ENCODE peak calls at places on chromosomes 4 and X, in seven cellular contexts. One of them, this sample, is unnamed.

GRCh38 chrX:54950730-54951375 is 30.2 kb downstream of the TRO start:
- DNase-seq in kidney epithelial cell: no peak
- DNase-seq in IMR-90: no peak
- DNase-seq in left lobe of liver: peak
- DNase-seq in iris pigment epithelial cell: no peak
- DNase-seq in B cell: no peak
- DNase-seq in HCEC 1CT: no peak
- DNase-seq in this sample: no peak

GRCh38 chr4:42262701-42263490 is 110.4 kb upstream of the BEND4 start:
- DNase-seq in kidney epithelial cell: no peak
- DNase-seq in IMR-90: no peak
- DNase-seq in left lobe of liver: no peak
- DNase-seq in iris pigment epithelial cell: no peak
- DNase-seq in B cell: no peak
- DNase-seq in HCEC 1CT: no peak
- DNase-seq in this sample: no peak

GRCh38 chrX:153032397-153033118 is 23.7 kb upstream of the PNMA3 start:
- DNase-seq in kidney epithelial cell: no peak
- DNase-seq in IMR-90: peak
- DNase-seq in left lobe of liver: peak
- DNase-seq in iris pigment epithelial cell: peak
- DNase-seq in B cell: peak
- DNase-seq in HCEC 1CT: peak
- DNase-seq in this sample: peak

GRCh38 chr4:40307627-40308497 is 27.3 kb upstream of the CHRNA9 start:
- DNase-seq in kidney epithelial cell: no peak
- DNase-seq in IMR-90: no peak
- DNase-seq in left lobe of liver: no peak
- DNase-seq in iris pigment epithelial cell: no peak
- DNase-seq in B cell: peak
- DNase-seq in HCEC 1CT: no peak
- DNase-seq in this sample: no peak

GRCh38 chr4:124499266-124499665 is 213.3 kb downstream of the ANKRD50 start:
- DNase-seq in kidney epithelial cell: no peak
- DNase-seq in IMR-90: no peak
- DNase-seq in left lobe of liver: no peak
- DNase-seq in iris pigment epithelial cell: peak
- DNase-seq in B cell: no peak
- DNase-seq in HCEC 1CT: no peak
- DNase-seq in this sample: no peak

GRCh38 chrX:6384391-6384790 is 150.5 kb downstream of the VCX3A start:
- DNase-seq in kidney epithelial cell: no peak
- DNase-seq in IMR-90: no peak
- DNase-seq in left lobe of liver: no peak
- DNase-seq in iris pigment epithelial cell: no peak
- DNase-seq in B cell: no peak
- DNase-seq in HCEC 1CT: no peak
- DNase-seq in this sample: no peak

GRCh38 chrX:100650841-100651240 is 6.8 kb downstream of the SRPX2 start:
- DNase-seq in kidney epithelial cell: no peak
- DNase-seq in IMR-90: no peak
- DNase-seq in left lobe of liver: no peak
- DNase-seq in iris pigment epithelial cell: no peak
- DNase-seq in B cell: no peak
- DNase-seq in HCEC 1CT: no peak
- DNase-seq in this sample: no peak

GRCh38 chr4:110104661-110105060 is 93.8 kb downstream of the ELOVL6 start:
- DNase-seq in kidney epithelial cell: no peak
- DNase-seq in IMR-90: no peak
- DNase-seq in left lobe of liver: no peak
- DNase-seq in iris pigment epithelial cell: no peak
- DNase-seq in B cell: no peak
- DNase-seq in HCEC 1CT: no peak
- DNase-seq in this sample: no peak

GRCh38 chr4:74319506-74319905 is 11.2 kb downstream of the EPGN start:
- DNase-seq in kidney epithelial cell: no peak
- DNase-seq in IMR-90: peak
- DNase-seq in left lobe of liver: no peak
- DNase-seq in iris pigment epithelial cell: no peak
- DNase-seq in B cell: no peak
- DNase-seq in HCEC 1CT: no peak
- DNase-seq in this sample: peak

GRCh38 chr4:169931996-169932395 is 94.2 kb downstream of the MFAP3L start:
- DNase-seq in kidney epithelial cell: no peak
- DNase-seq in IMR-90: no peak
- DNase-seq in left lobe of liver: no peak
- DNase-seq in iris pigment epithelial cell: no peak
- DNase-seq in B cell: no peak
- DNase-seq in HCEC 1CT: no peak
- DNase-seq in this sample: no peak

GRCh38 chr4:86221076-86221475 is 138.8 kb downstream of the MAPK10 start:
- DNase-seq in kidney epithelial cell: no peak
- DNase-seq in IMR-90: no peak
- DNase-seq in left lobe of liver: no peak
- DNase-seq in iris pigment epithelial cell: no peak
- DNase-seq in B cell: no peak
- DNase-seq in HCEC 1CT: no peak
- DNase-seq in this sample: no peak

GRCh38 chrX:109782994-109783711 is 50.1 kb upstream of the ACSL4 start:
- DNase-seq in kidney epithelial cell: no peak
- DNase-seq in IMR-90: peak
- DNase-seq in left lobe of liver: no peak
- DNase-seq in iris pigment epithelial cell: peak
- DNase-seq in B cell: no peak
- DNase-seq in HCEC 1CT: no peak
- DNase-seq in this sample: peak

GRCh38 chr4:59553739-59554126 is 1646.4 kb upstream of the ADGRL3 start:
- DNase-seq in kidney epithelial cell: peak
- DNase-seq in IMR-90: no peak
- DNase-seq in left lobe of liver: no peak
- DNase-seq in iris pigment epithelial cell: peak
- DNase-seq in B cell: no peak
- DNase-seq in HCEC 1CT: no peak
- DNase-seq in this sample: peak

GRCh38 chr4:169663894-169664293 is 43.5 kb downstream of the CLCN3 start:
- DNase-seq in kidney epithelial cell: no peak
- DNase-seq in IMR-90: peak
- DNase-seq in left lobe of liver: no peak
- DNase-seq in iris pigment epithelial cell: peak
- DNase-seq in B cell: no peak
- DNase-seq in HCEC 1CT: no peak
- DNase-seq in this sample: peak

GRCh38 chr4:27000820-27001219 is 140.2 kb downstream of the STIM2 start:
- DNase-seq in kidney epithelial cell: no peak
- DNase-seq in IMR-90: no peak
- DNase-seq in left lobe of liver: no peak
- DNase-seq in iris pigment epithelial cell: no peak
- DNase-seq in B cell: peak
- DNase-seq in HCEC 1CT: no peak
- DNase-seq in this sample: peak

GRCh38 chrX:38804481-38805293 is 3.4 kb downstream of the MID1IP1 start:
- DNase-seq in kidney epithelial cell: no peak
- DNase-seq in IMR-90: no peak
- DNase-seq in left lobe of liver: peak
- DNase-seq in iris pigment epithelial cell: peak
- DNase-seq in B cell: no peak
- DNase-seq in HCEC 1CT: peak
- DNase-seq in this sample: peak

This sample was measured in ELR.